ENCODE peak calls at places on chromosome 16, in six cellular contexts. One of them, this sample, is unnamed.
A peak's percentile ranks its signal among the peaks of the same experiment; 100 is the strongest.

GRCh38 chr16:67086829-67087228 is 22.9 kb upstream of the PHAF1 start:
- DNase-seq in GM04503: no peak
- DNase-seq in kidney tubule cell: no peak
- DNase-seq in neural crest cell: no peak
- DNase-seq in GM12865: no peak
- DNase-seq in naive B cell: no peak
- DNase-seq in this sample: no peak

GRCh38 chr16:77596243-77596642 is 126.1 kb upstream of the NUDT7 start:
- DNase-seq in GM12865: no peak
- DNase-seq in neural crest cell: no peak
- DNase-seq in kidney tubule cell: no peak
- DNase-seq in naive B cell: no peak
- DNase-seq in GM04503: peak; percentile 15
- DNase-seq in this sample: no peak

GRCh38 chr16:87375426-87376135 is 8.0 kb downstream of the FBXO31 start:
- DNase-seq in GM12865: no peak
- DNase-seq in naive B cell: no peak
- DNase-seq in neural crest cell: no peak
- DNase-seq in GM04503: no peak
- DNase-seq in kidney tubule cell: peak; percentile 20
- DNase-seq in this sample: no peak

GRCh38 chr16:14362774-14363371 is 267.2 kb downstream of the PARN start:
- DNase-seq in kidney tubule cell: no peak
- DNase-seq in naive B cell: no peak
- DNase-seq in neural crest cell: no peak
- DNase-seq in GM12865: no peak
- DNase-seq in GM04503: no peak
- DNase-seq in this sample: no peak

GRCh38 chr16:81633680-81634379 is 145.3 kb upstream of the PLCG2 start:
- DNase-seq in GM04503: no peak
- DNase-seq in GM12865: no peak
- DNase-seq in naive B cell: no peak
- DNase-seq in kidney tubule cell: no peak
- DNase-seq in neural crest cell: no peak
- DNase-seq in this sample: no peak

GRCh38 chr16:20740007-20740883 is 1.4 kb downstream of the THUMPD1 start:
- DNase-seq in kidney tubule cell: peak; percentile 46
- DNase-seq in neural crest cell: no peak
- DNase-seq in GM12865: peak; percentile 40
- DNase-seq in naive B cell: peak; percentile 22
- DNase-seq in GM04503: no peak
- DNase-seq in this sample: peak; percentile 11

GRCh38 chr16:51839697-51840462 is 688.8 kb upstream of the SALL1 start:
- DNase-seq in GM04503: no peak
- DNase-seq in neural crest cell: no peak
- DNase-seq in naive B cell: no peak
- DNase-seq in kidney tubule cell: peak; percentile 97
- DNase-seq in GM12865: no peak
- DNase-seq in this sample: no peak

GRCh38 chr16:23146877-23147601 is 2.2 kb downstream of the USP31 start:
- DNase-seq in neural crest cell: no peak
- DNase-seq in naive B cell: no peak
- DNase-seq in GM04503: no peak
- DNase-seq in GM12865: no peak
- DNase-seq in kidney tubule cell: peak; percentile 33
- DNase-seq in this sample: no peak

GRCh38 chr16:74465281-74465680 is 44.0 kb upstream of the CLEC18B start:
- DNase-seq in GM04503: no peak
- DNase-seq in kidney tubule cell: no peak
- DNase-seq in naive B cell: no peak
- DNase-seq in neural crest cell: no peak
- DNase-seq in GM12865: no peak
- DNase-seq in this sample: no peak

GRCh38 chr16:70437017-70437581 is 1.8 kb downstream of the ST3GAL2 start:
- DNase-seq in kidney tubule cell: no peak
- DNase-seq in GM04503: peak; percentile 83
- DNase-seq in naive B cell: no peak
- DNase-seq in neural crest cell: no peak
- DNase-seq in GM12865: peak; percentile 41
- DNase-seq in this sample: no peak

This sample was measured in GM10248.